ENCODE peak calls at places on chromosomes 6 and 20, in eight cellular contexts. D is H1, R is K562, H is stomach, G is sigmoid colon, X is prostate gland, T is transverse colon, I is Panc1. M is an unnamed sample.

GRCh38 chr20:35653893-35654292 is 10.8 kb downstream of the CPNE1 start:
- DNase-seq in H (no peak), T (no peak), R (no peak), X (no peak), I (no peak), G (no peak), D (no peak), M (no peak)

GRCh38 chr20:3808141-3808479 is 12.0 kb downstream of the CDC25B start:
- DNase-seq in G (peak), D (no peak), T (peak), I (peak), H (peak), R (no peak), X (peak), M (peak)

GRCh38 chr20:41616228-41616627 is 1.9 kb downstream of the CHD6 start:
- DNase-seq in G (no peak), R (no peak), I (no peak), H (no peak), T (no peak), D (no peak), X (no peak), M (peak)

GRCh38 chr20:57666106-57666833 is 43.5 kb downstream of the PMEPA1 start:
- DNase-seq in R (no peak), I (no peak), G (no peak), D (no peak), H (no peak), X (no peak), T (no peak), M (no peak)

GRCh38 chr6:116369540-116370327 is 1.0 kb upstream of the DSE start:
- DNase-seq in T (no peak), G (no peak), R (no peak), D (no peak), H (no peak), X (no peak), I (no peak), M (no peak)

GRCh38 chr6:166025149-166025898 is 142.3 kb downstream of the TBXT start:
- DNase-seq in H (no peak), X (no peak), I (no peak), D (no peak), R (no peak), G (no peak), T (no peak), M (no peak)

GRCh38 chr20:4052139-4052480 is 36.8 kb upstream of the RNF24 start:
- DNase-seq in X (no peak), R (no peak), D (no peak), I (no peak), G (peak), H (no peak), T (no peak), M (no peak)

GRCh38 chr6:119980802-119981201 is 631.2 kb upstream of the MAN1A1 start:
- DNase-seq in I (no peak), H (no peak), G (no peak), T (no peak), X (no peak), R (no peak), D (no peak), M (no peak)

GRCh38 chr20:62500237-62500864 is 24.6 kb upstream of the GATA5 start:
- DNase-seq in G (peak), I (no peak), H (peak), R (peak), X (peak), D (no peak), T (peak), M (peak)

GRCh38 chr20:63208346-63208924 is 7.5 kb downstream of the YTHDF1 start:
- DNase-seq in R (no peak), I (no peak), D (no peak), H (no peak), T (no peak), G (no peak), X (no peak), M (no peak)

GRCh38 chr20:50491926-50492634 is 18.1 kb upstream of the PTPN1 start:
- DNase-seq in R (no peak), H (no peak), I (no peak), X (no peak), T (peak), D (no peak), G (peak), M (no peak)

GRCh38 chr20:3115190-3116107 is 30.9 kb upstream of the AVP start:
- DNase-seq in G (no peak), X (no peak), R (peak), D (peak), T (no peak), I (no peak), H (no peak), M (peak)

GRCh38 chr6:4356899-4357659 is 221.7 kb upstream of the ECI2 start:
- DNase-seq in T (no peak), G (no peak), D (no peak), R (no peak), H (peak), I (no peak), X (no peak), M (no peak)

GRCh38 chr6:117676577-117677218 is 1.4 kb downstream of the NUS1 start:
- DNase-seq in D (no peak), T (no peak), X (no peak), H (no peak), I (no peak), G (no peak), R (no peak), M (no peak)

GRCh38 chr20:64188682-64189529 is 24.7 kb downstream of the MYT1 start:
- DNase-seq in I (no peak), X (no peak), D (peak), T (peak), R (no peak), H (no peak), G (no peak), M (peak)

GRCh38 chr6:169935861-169936260 is 184.4 kb downstream of the ERMARD start:
- DNase-seq in G (no peak), R (no peak), X (no peak), D (no peak), I (no peak), H (no peak), T (no peak), M (no peak)

GRCh38 chr6:169934699-169935347 is 183.4 kb downstream of the ERMARD start:
- DNase-seq in D (no peak), T (no peak), H (no peak), G (no peak), R (no peak), X (no peak), I (no peak), M (no peak)

GRCh38 chr6:169936355-169936975 is 185.0 kb downstream of the ERMARD start:
- DNase-seq in I (no peak), H (no peak), G (no peak), D (no peak), T (no peak), R (no peak), X (no peak), M (no peak)

GRCh38 chr6:169933839-169934698 is 182.6 kb downstream of the ERMARD start:
- DNase-seq in X (peak), D (no peak), I (no peak), R (no peak), G (peak), T (peak), H (peak), M (no peak)

DNA sequence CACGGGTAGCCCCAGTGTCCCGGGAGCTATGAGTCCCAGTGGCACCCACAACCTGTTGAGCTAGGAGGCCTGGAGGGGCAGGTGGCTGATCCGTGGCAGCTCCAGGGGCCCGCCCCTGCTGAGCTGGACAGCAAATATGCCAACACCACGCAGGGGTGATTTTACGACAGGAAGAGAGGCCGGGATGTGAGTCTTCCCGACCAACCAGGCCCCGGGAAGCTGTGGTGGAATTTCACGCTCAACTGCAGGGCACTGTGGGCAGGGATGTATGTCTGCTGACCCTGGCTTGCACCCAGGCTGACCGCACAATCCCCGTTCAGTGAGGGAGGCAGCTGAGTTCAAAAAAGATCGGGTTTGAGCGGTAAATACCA is 183.9 kb downstream of the ERMARD start:
- DNase-seq in X (no peak), I (no peak), D (no peak), G (no peak), H (no peak), R (no peak), T (no peak), M (no peak)
- TF ChIP-seq POLR2AphosphoS5 in X (no peak), I (no peak), D (no peak), G (no peak), H (no peak), R (no peak), T (no peak), M (no peak)

GRCh38 chr6:22147983-22148797 is 148.6 kb downstream of the PRL start:
- DNase-seq in I (no peak), G (no peak), H (no peak), X (no peak), R (no peak), T (no peak), D (no peak), M (peak)
- TF ChIP-seq POLR2AphosphoS5 in I (peak), G (no peak), H (no peak), X (no peak), R (no peak), T (no peak), D (no peak), M (no peak)

DNA sequence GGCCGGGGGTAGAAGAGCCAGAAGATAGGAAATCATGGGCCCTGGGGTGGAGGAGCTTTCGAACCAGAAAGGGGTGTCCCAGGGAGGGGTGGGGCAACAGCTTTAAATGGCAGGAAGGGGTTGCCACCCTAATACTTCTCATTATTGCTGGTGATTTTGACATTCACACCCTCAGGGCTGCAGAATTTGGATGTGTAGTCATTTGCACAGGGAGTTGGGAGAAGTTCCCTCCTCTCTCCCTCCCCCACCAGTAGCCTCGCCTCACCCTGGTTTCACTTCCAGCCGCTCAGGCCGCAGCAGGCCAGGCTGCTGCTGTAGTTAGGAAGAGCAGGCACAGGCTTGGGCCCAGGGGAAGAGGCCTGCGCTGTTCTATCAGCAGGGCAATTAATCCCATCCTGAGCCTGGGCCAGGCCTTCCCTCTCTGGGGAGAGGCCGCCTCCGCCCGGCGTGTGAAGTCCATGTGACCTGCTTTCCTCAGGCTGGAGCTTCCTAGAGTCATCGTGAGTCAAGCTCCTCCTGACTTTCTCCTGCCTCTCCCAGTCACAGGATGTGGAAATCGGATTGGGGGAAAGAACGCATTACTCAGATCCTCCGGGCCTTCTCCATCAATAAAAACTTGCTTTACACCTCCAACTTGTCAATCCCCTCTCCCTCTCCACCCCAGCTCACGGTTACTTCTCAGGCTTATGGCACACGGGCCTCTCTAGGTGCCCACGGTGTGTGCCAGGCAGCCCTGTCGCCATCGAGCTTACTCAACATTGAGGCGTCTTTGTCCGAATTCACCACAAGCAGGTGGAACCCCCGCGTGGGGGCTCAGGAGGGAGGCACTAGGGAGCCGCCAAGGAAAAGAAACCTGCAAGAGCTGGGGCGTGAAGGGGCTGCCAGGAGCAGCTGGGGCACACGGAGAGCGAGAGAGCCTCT is 7.8 kb downstream of the ADTRP start:
- DNase-seq in I (no peak), T (peak), G (peak), H (peak), R (no peak), D (no peak), X (peak), M (no peak)
- TF ChIP-seq POLR2AphosphoS5 in I (no peak), T (peak), G (peak), H (peak), R (no peak), D (no peak), X (no peak), M (no peak)

DNA sequence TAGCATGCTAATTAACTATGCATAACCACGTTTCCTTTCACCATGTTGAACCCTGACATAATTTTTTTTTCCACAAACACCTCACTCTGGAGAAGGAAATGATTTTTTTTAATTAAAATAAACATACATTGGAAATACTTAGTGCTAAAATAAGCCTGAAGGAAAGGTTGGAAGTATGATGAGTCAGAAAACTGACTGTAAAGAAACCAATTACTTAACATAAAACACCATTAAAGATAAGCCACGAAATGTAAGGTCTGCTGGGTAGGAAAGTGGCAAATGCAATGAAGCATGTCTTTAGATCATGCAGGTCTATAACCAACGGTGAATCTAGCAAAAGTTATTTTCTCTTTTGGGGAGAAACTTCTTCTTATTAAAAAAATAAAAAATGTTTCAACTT is 47.5 kb downstream of the OPRM1 start:
- DNase-seq in I (no peak), H (no peak), R (no peak), D (no peak), X (no peak), T (no peak), G (no peak), M (no peak)
- TF ChIP-seq POLR2AphosphoS5 in I (no peak), H (no peak), R (no peak), D (no peak), X (no peak), T (no peak), G (no peak), M (no peak)

GRCh38 chr20:51941503-51941902 is 139.2 kb upstream of the SALL4 start:
- DNase-seq in D (no peak), G (no peak), H (no peak), R (no peak), X (no peak), I (no peak), T (no peak), M (no peak)

GRCh38 chr20:51935003-51935358 is 132.7 kb upstream of the SALL4 start:
- DNase-seq in R (no peak), G (no peak), D (no peak), H (no peak), X (no peak), T (no peak), I (no peak), M (no peak)

GRCh38 chr20:51938557-51939324 is 136.4 kb upstream of the SALL4 start:
- DNase-seq in G (no peak), I (no peak), X (no peak), D (no peak), H (no peak), R (no peak), T (no peak), M (no peak)

GRCh38 chr20:51934301-51935002 is 132.1 kb upstream of the SALL4 start:
- DNase-seq in R (no peak), X (no peak), G (no peak), H (no peak), T (no peak), D (no peak), I (no peak), M (no peak)

DNA sequence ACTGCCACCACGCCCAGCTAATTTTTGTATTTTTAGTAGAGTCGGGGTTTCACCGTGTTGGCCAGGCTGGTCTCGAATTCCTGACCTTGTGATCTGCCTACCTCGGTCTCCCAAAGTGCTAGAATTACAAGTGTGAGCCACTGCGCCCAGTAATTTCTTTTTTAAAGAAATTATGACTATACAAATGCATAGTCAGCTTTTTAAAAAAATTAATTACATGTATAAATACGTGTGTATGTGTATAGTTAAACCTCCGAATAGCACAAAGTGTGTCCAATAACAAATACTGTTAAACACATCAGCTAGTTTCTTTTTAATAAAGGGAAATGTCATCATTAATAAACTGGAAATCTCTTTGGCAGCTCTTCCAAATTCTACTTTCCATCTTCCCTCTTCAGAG is 135.5 kb upstream of the SALL4 start:
- DNase-seq in R (no peak), T (no peak), H (no peak), I (no peak), G (no peak), X (no peak), D (no peak), M (no peak)
- TF ChIP-seq POLR2AphosphoS5 in R (no peak), T (no peak), H (no peak), I (no peak), G (no peak), X (no peak), D (no peak), M (no peak)

GRCh38 chr6:24517659-24518538 is 23.1 kb downstream of the ALDH5A1 start:
- DNase-seq in R (no peak), T (no peak), H (no peak), G (no peak), X (no peak), I (no peak), D (no peak), M (no peak)
- TF ChIP-seq POLR2AphosphoS5 in R (no peak), T (no peak), H (no peak), G (no peak), X (no peak), I (no peak), D (no peak), M (no peak)

M was measured in HepG2.